ENCODE peak calls at places on chromosomes 6 and 20, in six cellular contexts. S, Z, R, T, K and P are unnamed samples.
A peak's percentile ranks its signal among the peaks of the same experiment; 100 is the strongest.

GRCh38 chr6:31651602-31652191 is 764 bp downstream of the BAG6 start:
- DNase-seq in S (no peak), Z (no peak), R (no peak), T (peak; percentile 79), K (no peak), P (no peak)

GRCh38 chr20:5703542-5704215 is 46.5 kb upstream of the SHLD1 start:
- DNase-seq in S (no peak), Z (no peak), R (no peak), T (no peak), K (no peak), P (no peak)

GRCh38 chr20:62697468-62697912 is 11.1 kb upstream of the NTSR1 start:
- DNase-seq in S (no peak), Z (no peak), R (no peak), T (no peak), K (no peak), P (no peak)

GRCh38 chr6:26205161-26205624 is 118.0 kb downstream of the HFE start:
- DNase-seq in S (peak; percentile 76), Z (peak; percentile 68), R (peak; percentile 45), T (peak; percentile 83), K (peak; percentile 67), P (peak; percentile 67)

GRCh38 chr6:141482773-141483172 is 650.0 kb upstream of the GJE1 start:
- DNase-seq in S (no peak), Z (no peak), R (no peak), T (no peak), K (no peak), P (no peak)

GRCh38 chr6:116512155-116512559 is 718 bp downstream of the CALHM5 start:
- DNase-seq in S (no peak), Z (no peak), R (no peak), T (no peak), K (no peak), P (no peak)

GRCh38 chr20:60206259-60206658 is 248.0 kb downstream of the CDH26 start:
- DNase-seq in S (no peak), Z (no peak), R (peak; percentile 15), T (no peak), K (no peak), P (peak; percentile 41)

GRCh38 chr6:132364675-132365074 is 36.6 kb downstream of the MOXD1 start:
- DNase-seq in S (no peak), Z (no peak), R (no peak), T (no peak), K (no peak), P (no peak)

GRCh38 chr20:50386641-50386960 is 123.6 kb upstream of the PTPN1 start:
- DNase-seq in S (no peak), Z (no peak), R (no peak), T (no peak), K (no peak), P (no peak)

GRCh38 chr6:20126789-20127653 is 85.2 kb downstream of the MBOAT1 start:
- DNase-seq in S (peak; percentile 73), Z (peak; percentile 51), R (peak; percentile 53), T (peak; percentile 75), K (no peak), P (peak; percentile 86)

GRCh38 chr6:82832811-82833210 is 232.8 kb downstream of the UBE3D start:
- DNase-seq in S (no peak), Z (no peak), R (no peak), T (no peak), K (no peak), P (no peak)

GRCh38 chr20:25056601-25057233 is 1.2 kb downstream of the ACSS1 start:
- DNase-seq in S (no peak), Z (no peak), R (no peak), T (peak; percentile 26), K (no peak), P (no peak)

GRCh38 chr20:38231786-38232130 is 28.8 kb downstream of the KIAA1755 start:
- DNase-seq in S (no peak), Z (no peak), R (no peak), T (peak; percentile 68), K (no peak), P (no peak)

GRCh38 chr20:19757973-19758887 is at the start of gene RIN2:
- DNase-seq in S (no peak), Z (peak; percentile 92), R (peak; percentile 40), T (peak; percentile 92), K (no peak), P (peak; percentile 95)

GRCh38 chr6:108675226-108676160 is 114.8 kb downstream of the FOXO3 start:
- DNase-seq in S (no peak), Z (no peak), R (no peak), T (no peak), K (no peak), P (no peak)

GRCh38 chr20:46004813-46005505 is 3.7 kb upstream of the MMP9 start:
- DNase-seq in S (no peak), Z (no peak), R (no peak), T (peak; percentile 39), K (peak; percentile 17), P (no peak)

GRCh38 chr20:46751856-46752255 is 42.4 kb downstream of the SLC2A10 start:
- DNase-seq in S (no peak), Z (no peak), R (no peak), T (no peak), K (no peak), P (no peak)

GRCh38 chr6:12175626-12176025 is 114.5 kb upstream of the EDN1 start:
- DNase-seq in S (no peak), Z (no peak), R (no peak), T (no peak), K (no peak), P (no peak)

GRCh38 chr20:17542993-17543412 is 11.8 kb upstream of the BFSP1 start:
- DNase-seq in S (no peak), Z (no peak), R (no peak), T (no peak), K (no peak), P (no peak)

GRCh38 chr6:113707194-113707593 is 150.0 kb upstream of the MARCKS start:
- DNase-seq in S (no peak), Z (no peak), R (no peak), T (no peak), K (no peak), P (no peak)

GRCh38 chr6:149160943-149161342 is 156.6 kb upstream of the TAB2 start:
- DNase-seq in S (no peak), Z (no peak), R (no peak), T (no peak), K (no peak), P (no peak)

GRCh38 chr6:20708367-20709124 is 174.3 kb downstream of the CDKAL1 start:
- DNase-seq in S (peak; percentile 38), Z (no peak), R (no peak), T (no peak), K (no peak), P (no peak)

GRCh38 chr6:44225579-44226325 is 2.4 kb downstream of the SLC29A1 start:
- DNase-seq in S (no peak), Z (no peak), R (no peak), T (no peak), K (no peak), P (no peak)

GRCh38 chr6:13741358-13741757 is 29.7 kb upstream of the RANBP9 start:
- DNase-seq in S (no peak), Z (no peak), R (no peak), T (no peak), K (no peak), P (no peak)

GRCh38 chr6:107396226-107396625 is 63.1 kb downstream of the PDSS2 start:
- DNase-seq in S (no peak), Z (no peak), R (no peak), T (no peak), K (no peak), P (no peak)

GRCh38 chr20:32252189-32252588 is 25.3 kb upstream of the KIF3B start:
- DNase-seq in S (peak; percentile 89), Z (no peak), R (no peak), T (no peak), K (no peak), P (no peak)